ENCODE peak calls at places on chromosomes 3 and 15, in four cellular contexts. H is heart left ventricle, X is heart right ventricle, R is upper lobe of right lung. D is an unnamed sample.
A peak's percentile ranks its signal among the peaks of the same experiment; 100 is the strongest.

GRCh38 chr3:150970665-150971327 is 1.7 kb downstream of the CLRN1 start:
- DNase-seq in H (no peak), X (no peak), R (no peak), D (no peak)

GRCh38 chr3:133661454-133662255 is at the start of gene TOPBP1:
- DNase-seq in H (peak; percentile 81), X (peak; percentile 84), R (peak; percentile 92), D (peak; percentile 87)

GRCh38 chr15:60720493-60721231 is 241.7 kb upstream of the ICE2 start:
- DNase-seq in H (no peak), X (no peak), R (no peak), D (no peak)

GRCh38 chr15:84976746-84977345 is 4.8 kb upstream of the PDE8A start:
- DNase-seq in H (no peak), X (no peak), R (no peak), D (no peak)

GRCh38 chr15:37094542-37095196 is 5.7 kb downstream of the MEIS2 start:
- DNase-seq in H (no peak), X (no peak), R (no peak), D (no peak)

GRCh38 chr3:37229740-37230139 is 55.4 kb upstream of the LRRFIP2 start:
- DNase-seq in H (no peak), X (no peak), R (no peak), D (no peak)

GRCh38 chr15:50778089-50778488 is 12.6 kb upstream of the SPPL2A start:
- DNase-seq in H (no peak), X (no peak), R (no peak), D (no peak)

GRCh38 chr3:69628956-69629355 is 110.3 kb upstream of the MITF start:
- DNase-seq in H (no peak), X (no peak), R (no peak), D (no peak)

GRCh38 chr3:66931699-66932098 is 66.4 kb upstream of the KBTBD8 start:
- DNase-seq in H (no peak), X (no peak), R (no peak), D (no peak)

GRCh38 chr15:72233759-72234158 is 2.8 kb upstream of the PKM start:
- DNase-seq in H (no peak), X (no peak), R (no peak), D (no peak)

GRCh38 chr3:141302364-141303141 is 65.8 kb upstream of the ZBTB38 start:
- DNase-seq in H (no peak), X (no peak), R (no peak), D (no peak)

GRCh38 chr3:20043398-20043797 is 3.2 kb downstream of the KAT2B start:
- DNase-seq in H (peak; percentile 91), X (peak; percentile 92), R (peak; percentile 86), D (peak; percentile 96)

GRCh38 chr3:197380786-197381185 is 82.4 kb upstream of the DLG1 start:
- DNase-seq in H (no peak), X (no peak), R (no peak), D (no peak)

GRCh38 chr3:182673336-182673735 is 120.0 kb upstream of the ATP11B start:
- DNase-seq in H (no peak), X (no peak), R (no peak), D (no peak)

GRCh38 chr3:182668974-182669373 is 124.3 kb upstream of the ATP11B start:
- DNase-seq in H (no peak), X (no peak), R (no peak), D (no peak)

GRCh38 chr3:182668541-182668940 is 124.8 kb upstream of the ATP11B start:
- DNase-seq in H (no peak), X (no peak), R (no peak), D (no peak)

DNA sequence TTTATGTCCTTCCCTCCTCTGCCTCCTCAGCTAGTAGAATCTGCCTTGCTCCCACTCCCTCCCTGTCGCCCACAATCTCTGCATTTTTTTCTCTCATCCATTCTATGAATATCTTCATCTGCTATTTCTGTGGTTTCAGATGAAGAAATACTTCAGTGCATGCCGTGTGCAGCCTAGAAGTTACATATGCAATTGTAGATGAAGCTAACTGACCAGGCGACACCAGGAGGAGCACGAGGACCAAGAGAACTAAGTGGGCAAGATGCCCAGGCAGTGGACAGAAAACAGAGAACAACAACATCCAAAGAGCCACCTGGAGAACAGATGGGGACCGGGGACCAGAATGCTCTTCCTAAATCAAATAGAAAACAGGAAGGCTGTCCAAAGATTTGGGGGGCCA is 121.4 kb upstream of the ATP11B start:
- DNase-seq in H (no peak), X (no peak), R (no peak), D (no peak)
- H3K27me3 ChIP-seq in H (peaks cover 43% of the 10 kb centered on the region), X (no peaks in the 10 kb centered on the region), R (peaks cover 16% of the 10 kb centered on the region), D (no peaks in the 10 kb centered on the region)

GRCh38 chr3:22117091-22117490 is 366.1 kb upstream of the ZNF385D start:
- DNase-seq in H (no peak), X (no peak), R (no peak), D (no peak)
- H3K27me3 ChIP-seq in H (no peaks in the 10 kb centered on the region), X (no peaks in the 10 kb centered on the region), R (no peaks in the 10 kb centered on the region), D (no peaks in the 10 kb centered on the region)

DNA sequence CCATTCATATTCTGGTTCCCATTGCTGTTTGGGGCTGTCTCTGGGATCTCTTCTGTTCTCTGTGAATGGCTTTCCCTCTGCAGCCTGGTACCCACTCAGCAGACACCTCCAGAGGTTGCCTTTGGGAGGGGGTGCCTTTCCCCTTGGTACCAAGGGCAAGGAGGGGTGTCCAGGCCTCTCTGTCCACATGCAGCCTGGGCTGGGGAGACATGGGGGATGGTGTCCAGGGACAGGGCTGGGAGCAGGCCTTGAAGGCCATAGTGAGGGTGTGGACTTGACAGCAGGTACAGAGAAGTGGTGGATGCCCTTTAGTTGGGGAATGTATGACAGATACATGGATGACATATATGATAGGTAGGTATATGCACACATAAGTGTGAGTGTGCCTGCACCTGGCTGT is 83.7 kb downstream of the PLXNA1 start:
- DNase-seq in H (no peak), X (no peak), R (peak; percentile 28), D (no peak)
- H3K27me3 ChIP-seq in H (peaks cover 14% of the 10 kb centered on the region), X (no peaks in the 10 kb centered on the region), R (peaks cover 4% of the 10 kb centered on the region), D (no peaks in the 10 kb centered on the region)

GRCh38 chr3:127998596-127998995 is 53.6 kb upstream of the SEC61A1 start:
- DNase-seq in H (no peak), X (no peak), R (no peak), D (no peak)
- H3K27me3 ChIP-seq in H (no peaks in the 10 kb centered on the region), X (no peaks in the 10 kb centered on the region), R (no peaks in the 10 kb centered on the region), D (no peaks in the 10 kb centered on the region)

GRCh38 chr3:136236109-136236508 is 14.0 kb upstream of the PCCB start:
- DNase-seq in H (no peak), X (no peak), R (no peak), D (no peak)
- H3K27me3 ChIP-seq in H (no peaks in the 10 kb centered on the region), X (no peaks in the 10 kb centered on the region), R (no peaks in the 10 kb centered on the region), D (no peaks in the 10 kb centered on the region)

GRCh38 chr3:128456776-128457715 is 9.6 kb downstream of the DNAJB8 start:
- DNase-seq in H (no peak), X (no peak), R (no peak), D (no peak)

GRCh38 chr3:128454310-128454618 is 12.4 kb downstream of the DNAJB8 start:
- DNase-seq in H (no peak), X (no peak), R (no peak), D (no peak)

GRCh38 chr3:128457918-128458317 is 8.8 kb downstream of the DNAJB8 start:
- DNase-seq in H (no peak), X (no peak), R (no peak), D (no peak)

GRCh38 chr3:128455116-128455515 is 11.6 kb downstream of the DNAJB8 start:
- DNase-seq in H (no peak), X (no peak), R (no peak), D (no peak)

GRCh38 chr3:128455786-128456748 is 10.6 kb downstream of the DNAJB8 start:
- DNase-seq in H (no peak), X (no peak), R (no peak), D (no peak)
- H3K27me3 ChIP-seq in H (no peaks in the 10 kb centered on the region), X (peaks cover 7% of the 10 kb centered on the region), R (peaks cover 13% of the 10 kb centered on the region), D (no peaks in the 10 kb centered on the region)

DNA sequence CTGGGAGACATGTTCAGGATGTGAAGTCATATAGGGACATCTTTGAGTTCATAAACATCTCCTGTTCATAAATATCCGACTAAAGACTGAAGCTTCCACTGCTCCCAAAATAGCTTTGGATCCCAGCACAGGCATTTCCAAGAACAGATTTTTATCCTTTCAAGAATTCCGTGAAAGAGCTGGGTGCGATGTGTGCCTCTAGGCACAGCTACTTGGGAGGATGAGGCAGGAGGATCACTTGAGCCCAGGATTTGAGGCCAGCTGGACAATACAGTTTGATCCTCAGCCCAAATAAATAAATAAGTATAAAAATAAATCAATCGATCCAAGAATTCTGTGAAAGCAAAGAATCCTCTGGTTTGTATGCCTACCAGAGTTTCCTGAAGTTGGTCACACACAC is 6.7 kb upstream of the ISLR2 start:
- DNase-seq in H (no peak), X (no peak), R (no peak), D (no peak)
- H3K27me3 ChIP-seq in H (peaks cover 32% of the 10 kb centered on the region), X (no peaks in the 10 kb centered on the region), R (peaks cover 60% of the 10 kb centered on the region), D (no peaks in the 10 kb centered on the region)